ENCODE peak calls at places on chromosomes 12 and 14, in nine cellular contexts. A is substantia nigra; C is NCI-H187; X is NCI-H1930; S is CD8-positive, alpha-beta memory T cell; V is posterior cingulate gyrus; Y is mesothelial cell of epicardium; F is upper lobe of right lung; K is PC-3. W is an unnamed sample.

GRCh38 chr12:76080729-76081415 is 3.6 kb downstream of the NAP1L1 start:
- DNase-seq in A (no peak), C (no peak), X (no peak), S (no peak), V (no peak), Y (no peak), F (no peak), K (peak), W (peak)

GRCh38 chr14:74400328-74400727 is 25.7 kb downstream of the SYNDIG1L start:
- DNase-seq in A (no peak), C (no peak), X (no peak), S (no peak), V (no peak), Y (no peak), F (no peak), K (no peak), W (no peak)

GRCh38 chr14:103194256-103195045 is 71.2 kb downstream of the TNFAIP2 start:
- DNase-seq in A (no peak), C (no peak), X (no peak), S (no peak), V (no peak), Y (no peak), F (no peak), K (peak), W (no peak)

GRCh38 chr12:570949-571794 is 92.1 kb downstream of the NINJ2 start:
- DNase-seq in A (no peak), C (no peak), X (no peak), S (no peak), V (no peak), Y (no peak), F (peak), K (peak), W (peak)

GRCh38 chr12:4001869-4002268 is 128.7 kb upstream of the PARP11 start:
- DNase-seq in A (no peak), C (no peak), X (no peak), S (no peak), V (no peak), Y (no peak), F (no peak), K (no peak), W (no peak)

GRCh38 chr14:68359862-68360552 is 432.9 kb downstream of the ZFP36L1 start:
- DNase-seq in A (peak), C (no peak), X (no peak), S (no peak), V (no peak), Y (no peak), F (peak), K (peak), W (no peak)

GRCh38 chr12:123705935-123706334 is 6.2 kb upstream of the ATP6V0A2 start:
- DNase-seq in A (no peak), C (no peak), X (no peak), S (no peak), V (no peak), Y (no peak), F (no peak), K (peak), W (peak)

GRCh38 chr12:54228471-54228870 is 39.7 kb upstream of the SMUG1 start:
- DNase-seq in A (no peak), C (no peak), X (no peak), S (no peak), V (no peak), Y (no peak), F (no peak), K (no peak), W (no peak)

GRCh38 chr12:18849080-18849479 is 111.2 kb downstream of the CAPZA3 start:
- DNase-seq in A (no peak), C (no peak), X (no peak), S (no peak), V (no peak), Y (no peak), F (no peak), K (peak), W (peak)

GRCh38 chr12:108914031-108914630 is 34.2 kb downstream of the DAO start:
- DNase-seq in A (no peak), C (no peak), X (no peak), S (no peak), V (no peak), Y (no peak), F (no peak), K (peak), W (peak)

W was measured in HT1080.